ENCODE peak calls at places on chromosomes 4 and X, in six cellular contexts. V is fibroblast of the aortic adventitia, Q is mesendoderm, U is Peyer's patch, O is mammary epithelial cell, X is heart right ventricle. M is an unnamed sample.

GRCh38 chrX:64536740-64537139 is 141.5 kb upstream of the MTMR8 start:
- DNase-seq in V (no peak), Q (no peak), U (no peak), O (no peak), X (no peak), M (no peak)

GRCh38 chr4:105058177-105058812 is 88.4 kb upstream of the TET2 start:
- DNase-seq in V (peak), Q (no peak), U (no peak), O (peak), X (no peak), M (peak)

GRCh38 chr4:76305971-76306881 is at the start of gene STBD1:
- DNase-seq in V (peak), Q (peak), U (peak), O (peak), X (peak), M (no peak)

GRCh38 chr4:180827193-180827592 is 1416.0 kb upstream of the TENM3 start:
- DNase-seq in V (peak), Q (peak), U (no peak), O (no peak), X (no peak), M (no peak)

GRCh38 chr4:165154482-165154881 is 41.8 kb upstream of the TMEM192 start:
- DNase-seq in V (no peak), Q (peak), U (no peak), O (no peak), X (no peak), M (no peak)

GRCh38 chrX:24026403-24026801 is 584 bp downstream of the KLHL15 start:
- DNase-seq in V (peak), Q (peak), U (no peak), O (no peak), X (no peak), M (no peak)

GRCh38 chr4:157165935-157166334 is 54.6 kb upstream of the GRIA2 start:
- DNase-seq in V (no peak), Q (no peak), U (no peak), O (no peak), X (no peak), M (no peak)

GRCh38 chrX:15956684-15957083 is 102.1 kb upstream of the AP1S2 start:
- DNase-seq in V (no peak), Q (peak), U (no peak), O (peak), X (no peak), M (no peak)

GRCh38 chr4:170008801-170009200 is 17.4 kb downstream of the MFAP3L start:
- DNase-seq in V (no peak), Q (no peak), U (no peak), O (no peak), X (no peak), M (no peak)

GRCh38 chrX:23694606-23695005 is 27.3 kb downstream of the PRDX4 start:
- DNase-seq in V (peak), Q (peak), U (no peak), O (peak), X (peak), M (peak)

GRCh38 chr4:6692379-6692778 is 1.3 kb upstream of the S100P start:
- DNase-seq in V (no peak), Q (no peak), U (no peak), O (no peak), X (no peak), M (no peak)

GRCh38 chr4:112910109-112910736 is 139.2 kb upstream of the ANK2 start:
- DNase-seq in V (peak), Q (no peak), U (no peak), O (no peak), X (peak), M (peak)
- H3K4me3 ChIP-seq in V (peak), Q (no peak), U (no peak), O (peak), X (peak), M (peak)

GRCh38 chrX:130878350-130879341 is 24.4 kb downstream of the ENOX2 start:
- DNase-seq in V (peak), Q (no peak), U (no peak), O (peak), X (no peak), M (peak)
- H3K4me3 ChIP-seq in V (no peak), Q (no peak), U (no peak), O (no peak), X (no peak), M (no peak)

GRCh38 chr4:79920454-79920853 is 152.6 kb downstream of the ANTXR2 start:
- DNase-seq in V (no peak), Q (no peak), U (no peak), O (no peak), X (no peak), M (no peak)

GRCh38 chr4:79922011-79922410 is 151.0 kb downstream of the ANTXR2 start:
- DNase-seq in V (no peak), Q (no peak), U (no peak), O (no peak), X (no peak), M (no peak)

GRCh38 chr4:79927931-79928330 is 145.1 kb downstream of the ANTXR2 start:
- DNase-seq in V (no peak), Q (no peak), U (no peak), O (peak), X (no peak), M (no peak)

GRCh38 chr4:79918292-79918691 is 154.7 kb downstream of the ANTXR2 start:
- DNase-seq in V (no peak), Q (no peak), U (no peak), O (no peak), X (no peak), M (no peak)

DNA sequence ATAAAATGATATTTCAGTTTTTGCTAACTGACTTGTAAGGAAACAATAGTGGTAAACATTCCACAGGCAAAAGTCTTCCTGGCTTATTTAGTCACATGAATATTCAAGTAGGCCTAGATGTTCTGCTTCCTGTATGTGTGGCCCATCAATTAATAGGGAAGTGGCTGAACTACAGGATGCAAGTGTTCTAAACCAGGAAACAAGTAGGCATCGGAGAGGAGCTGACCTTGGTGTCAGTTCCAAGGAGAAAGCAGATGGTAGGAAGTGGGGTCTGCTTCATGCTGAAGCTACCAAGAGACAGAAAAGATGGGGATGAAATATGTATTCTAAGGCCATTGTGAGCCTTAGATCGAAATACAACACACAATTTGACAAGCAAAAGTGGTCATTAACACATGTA is 149.7 kb downstream of the ANTXR2 start:
- DNase-seq in V (no peak), Q (no peak), U (no peak), O (no peak), X (no peak), M (no peak)
- H3K4me3 ChIP-seq in V (no peak), Q (no peak), U (no peak), O (no peak), X (no peak), M (no peak)

GRCh38 chr4:190014771-190015537 is 12.1 kb downstream of the FRG2 start:
- DNase-seq in V (no peak), Q (peak), U (no peak), O (no peak), X (no peak), M (no peak)
- H3K4me3 ChIP-seq in V (no peak), Q (peak), U (peak), O (peak), X (peak), M (peak)

GRCh38 chr4:7924570-7924969 is 15.1 kb downstream of the AFAP1 start:
- DNase-seq in V (no peak), Q (no peak), U (no peak), O (no peak), X (no peak), M (no peak)
- H3K4me3 ChIP-seq in V (no peak), Q (no peak), U (no peak), O (no peak), X (no peak), M (no peak)

GRCh38 chr4:52865305-52865704 is 3.2 kb downstream of the RASL11B start:
- DNase-seq in V (no peak), Q (no peak), U (no peak), O (no peak), X (no peak), M (no peak)
- H3K4me3 ChIP-seq in V (no peak), Q (no peak), U (no peak), O (no peak), X (no peak), M (no peak)

M was measured in skeletal muscle cell.